ENCODE peak calls at places on chromosomes 6 and 20, in eight cellular contexts. One of them, this sample, is unnamed.

GRCh38 chr6:18595774-18596528 is 208.8 kb downstream of the RNF144B start:
- DNase-seq in nephron progenitor cell: peak; percentile 71
- DNase-seq in left ventricle myocardium superior: no peak
- DNase-seq in mesendoderm: peak; percentile 78
- DNase-seq in LoVo: peak; percentile 58
- DNase-seq in anterior cingulate cortex: peak; percentile 15
- DNase-seq in OCI-M1: peak; percentile 83
- DNase-seq in left ventricle myocardium inferior: no peak
- DNase-seq in this sample: peak; percentile 37

GRCh38 chr6:124679392-124679791 is 282.8 kb upstream of the RNF217 start:
- DNase-seq in LoVo: no peak
- DNase-seq in OCI-M1: no peak
- DNase-seq in mesendoderm: no peak
- DNase-seq in anterior cingulate cortex: no peak
- DNase-seq in nephron progenitor cell: no peak
- DNase-seq in left ventricle myocardium inferior: no peak
- DNase-seq in left ventricle myocardium superior: no peak
- DNase-seq in this sample: no peak

GRCh38 chr6:29909995-29910394 is 32.3 kb upstream of the HLA-A start:
- DNase-seq in left ventricle myocardium inferior: no peak
- DNase-seq in OCI-M1: no peak
- DNase-seq in mesendoderm: no peak
- DNase-seq in LoVo: no peak
- DNase-seq in anterior cingulate cortex: no peak
- DNase-seq in left ventricle myocardium superior: no peak
- DNase-seq in nephron progenitor cell: no peak
- DNase-seq in this sample: no peak

GRCh38 chr6:16540804-16541752 is 220.2 kb downstream of the ATXN1 start:
- DNase-seq in nephron progenitor cell: no peak
- DNase-seq in LoVo: no peak
- DNase-seq in OCI-M1: peak; percentile 14
- DNase-seq in left ventricle myocardium inferior: peak; percentile 20
- DNase-seq in anterior cingulate cortex: no peak
- DNase-seq in mesendoderm: peak; percentile 23
- DNase-seq in left ventricle myocardium superior: peak; percentile 41
- DNase-seq in this sample: no peak

GRCh38 chr6:38225766-38226165 is 406.2 kb downstream of the ZFAND3 start:
- DNase-seq in OCI-M1: no peak
- DNase-seq in anterior cingulate cortex: no peak
- DNase-seq in left ventricle myocardium inferior: no peak
- DNase-seq in nephron progenitor cell: no peak
- DNase-seq in mesendoderm: no peak
- DNase-seq in LoVo: no peak
- DNase-seq in left ventricle myocardium superior: no peak
- DNase-seq in this sample: no peak

GRCh38 chr20:17921774-17922173 is 46.8 kb downstream of the SNX5 start:
- DNase-seq in left ventricle myocardium inferior: no peak
- DNase-seq in nephron progenitor cell: no peak
- DNase-seq in mesendoderm: no peak
- DNase-seq in OCI-M1: peak; percentile 9
- DNase-seq in anterior cingulate cortex: no peak
- DNase-seq in left ventricle myocardium superior: no peak
- DNase-seq in LoVo: no peak
- DNase-seq in this sample: no peak

GRCh38 chr20:39049148-39049547 is 87.0 kb downstream of the DHX35 start:
- DNase-seq in mesendoderm: no peak
- DNase-seq in OCI-M1: no peak
- DNase-seq in left ventricle myocardium inferior: no peak
- DNase-seq in left ventricle myocardium superior: no peak
- DNase-seq in anterior cingulate cortex: no peak
- DNase-seq in LoVo: no peak
- DNase-seq in nephron progenitor cell: no peak
- DNase-seq in this sample: no peak

GRCh38 chr20:35462351-35462750 is 7.0 kb downstream of the CEP250 start:
- DNase-seq in nephron progenitor cell: no peak
- DNase-seq in left ventricle myocardium inferior: no peak
- DNase-seq in OCI-M1: peak; percentile 51
- DNase-seq in anterior cingulate cortex: no peak
- DNase-seq in left ventricle myocardium superior: no peak
- DNase-seq in mesendoderm: no peak
- DNase-seq in LoVo: no peak
- DNase-seq in this sample: no peak

GRCh38 chr6:38432479-38432878 is 207.2 kb downstream of the BTBD9 start:
- DNase-seq in left ventricle myocardium superior: no peak
- DNase-seq in left ventricle myocardium inferior: no peak
- DNase-seq in nephron progenitor cell: no peak
- DNase-seq in mesendoderm: peak; percentile 44
- DNase-seq in anterior cingulate cortex: no peak
- DNase-seq in LoVo: no peak
- DNase-seq in OCI-M1: no peak
- DNase-seq in this sample: no peak

GRCh38 chr20:33554914-33555420 is 65.1 kb downstream of the CBFA2T2 start:
- DNase-seq in left ventricle myocardium superior: no peak
- DNase-seq in OCI-M1: peak; percentile 94
- DNase-seq in nephron progenitor cell: no peak
- DNase-seq in left ventricle myocardium inferior: no peak
- DNase-seq in LoVo: peak; percentile 50
- DNase-seq in anterior cingulate cortex: no peak
- DNase-seq in mesendoderm: peak; percentile 48
- DNase-seq in this sample: peak; percentile 98

GRCh38 chr20:63241272-63241671 is 5.6 kb downstream of the BIRC7 start:
- DNase-seq in left ventricle myocardium inferior: no peak
- DNase-seq in mesendoderm: no peak
- DNase-seq in anterior cingulate cortex: no peak
- DNase-seq in nephron progenitor cell: no peak
- DNase-seq in OCI-M1: no peak
- DNase-seq in LoVo: no peak
- DNase-seq in left ventricle myocardium superior: no peak
- DNase-seq in this sample: no peak

GRCh38 chr6:23728707-23729106 is 397.3 kb upstream of the NRSN1 start:
- DNase-seq in OCI-M1: peak; percentile 90
- DNase-seq in left ventricle myocardium superior: no peak
- DNase-seq in LoVo: no peak
- DNase-seq in mesendoderm: peak; percentile 68
- DNase-seq in anterior cingulate cortex: no peak
- DNase-seq in left ventricle myocardium inferior: no peak
- DNase-seq in nephron progenitor cell: no peak
- DNase-seq in this sample: no peak

GRCh38 chr6:80637312-80637711 is 530.8 kb downstream of the BCKDHB start:
- DNase-seq in LoVo: no peak
- DNase-seq in OCI-M1: no peak
- DNase-seq in mesendoderm: no peak
- DNase-seq in left ventricle myocardium inferior: no peak
- DNase-seq in anterior cingulate cortex: no peak
- DNase-seq in nephron progenitor cell: no peak
- DNase-seq in left ventricle myocardium superior: no peak
- DNase-seq in this sample: no peak

GRCh38 chr20:59630526-59630925 is 26.2 kb downstream of the PHACTR3 start:
- DNase-seq in nephron progenitor cell: no peak
- DNase-seq in anterior cingulate cortex: no peak
- DNase-seq in LoVo: no peak
- DNase-seq in left ventricle myocardium inferior: no peak
- DNase-seq in mesendoderm: no peak
- DNase-seq in left ventricle myocardium superior: no peak
- DNase-seq in OCI-M1: no peak
- DNase-seq in this sample: no peak

GRCh38 chr20:57695012-57695411 is 14.8 kb downstream of the PMEPA1 start:
- DNase-seq in anterior cingulate cortex: no peak
- DNase-seq in nephron progenitor cell: no peak
- DNase-seq in left ventricle myocardium superior: no peak
- DNase-seq in OCI-M1: no peak
- DNase-seq in mesendoderm: no peak
- DNase-seq in left ventricle myocardium inferior: no peak
- DNase-seq in LoVo: peak; percentile 83
- DNase-seq in this sample: no peak

GRCh38 chr20:5001174-5002076 is at the start of gene SLC23A2:
- DNase-seq in LoVo: peak; percentile 41
- DNase-seq in OCI-M1: peak; percentile 41
- DNase-seq in mesendoderm: peak; percentile 31
- DNase-seq in anterior cingulate cortex: peak; percentile 30
- DNase-seq in left ventricle myocardium inferior: peak; percentile 57
- DNase-seq in left ventricle myocardium superior: peak; percentile 75
- DNase-seq in nephron progenitor cell: peak; percentile 61
- DNase-seq in this sample: no peak

GRCh38 chr20:7383218-7383617 is 557.0 kb downstream of the HAO1 start:
- DNase-seq in LoVo: no peak
- DNase-seq in nephron progenitor cell: no peak
- DNase-seq in mesendoderm: no peak
- DNase-seq in left ventricle myocardium superior: no peak
- DNase-seq in OCI-M1: no peak
- DNase-seq in left ventricle myocardium inferior: no peak
- DNase-seq in anterior cingulate cortex: no peak
- DNase-seq in this sample: no peak

GRCh38 chr6:90446164-90446563 is 140.7 kb downstream of the MAP3K7 start:
- DNase-seq in OCI-M1: no peak
- DNase-seq in nephron progenitor cell: no peak
- DNase-seq in anterior cingulate cortex: no peak
- DNase-seq in mesendoderm: no peak
- DNase-seq in left ventricle myocardium superior: no peak
- DNase-seq in left ventricle myocardium inferior: no peak
- DNase-seq in LoVo: no peak
- DNase-seq in this sample: no peak

GRCh38 chr6:18451756-18452155 is 64.6 kb downstream of the RNF144B start:
- DNase-seq in left ventricle myocardium inferior: no peak
- DNase-seq in left ventricle myocardium superior: no peak
- DNase-seq in mesendoderm: no peak
- DNase-seq in LoVo: no peak
- DNase-seq in anterior cingulate cortex: no peak
- DNase-seq in nephron progenitor cell: no peak
- DNase-seq in OCI-M1: no peak
- DNase-seq in this sample: no peak

GRCh38 chr6:49606696-49607390 is 29.8 kb downstream of the RHAG start:
- DNase-seq in nephron progenitor cell: peak; percentile 29
- DNase-seq in left ventricle myocardium inferior: no peak
- DNase-seq in OCI-M1: peak; percentile 92
- DNase-seq in LoVo: peak; percentile 81
- DNase-seq in mesendoderm: peak; percentile 70
- DNase-seq in left ventricle myocardium superior: no peak
- DNase-seq in anterior cingulate cortex: no peak
- DNase-seq in this sample: peak; percentile 38

GRCh38 chr20:62605996-62606395 is 36.3 kb upstream of the SLCO4A1 start:
- DNase-seq in OCI-M1: no peak
- DNase-seq in LoVo: no peak
- DNase-seq in left ventricle myocardium inferior: no peak
- DNase-seq in mesendoderm: no peak
- DNase-seq in nephron progenitor cell: no peak
- DNase-seq in anterior cingulate cortex: no peak
- DNase-seq in left ventricle myocardium superior: peak; percentile 23
- DNase-seq in this sample: no peak

GRCh38 chr6:157229733-157230132 is 93.6 kb downstream of the TMEM242 start:
- DNase-seq in nephron progenitor cell: no peak
- DNase-seq in anterior cingulate cortex: no peak
- DNase-seq in left ventricle myocardium inferior: no peak
- DNase-seq in LoVo: no peak
- DNase-seq in OCI-M1: no peak
- DNase-seq in mesendoderm: no peak
- DNase-seq in left ventricle myocardium superior: no peak
- DNase-seq in this sample: no peak

GRCh38 chr20:19205999-19206398 is 6.4 kb upstream of the SLC24A3 start:
- DNase-seq in mesendoderm: peak; percentile 70
- DNase-seq in nephron progenitor cell: peak; percentile 90
- DNase-seq in left ventricle myocardium superior: peak; percentile 86
- DNase-seq in OCI-M1: peak; percentile 85
- DNase-seq in left ventricle myocardium inferior: peak; percentile 72
- DNase-seq in LoVo: peak; percentile 43
- DNase-seq in anterior cingulate cortex: no peak
- DNase-seq in this sample: peak; percentile 10

GRCh38 chr6:12844284-12845223 is 128.0 kb downstream of the PHACTR1 start:
- DNase-seq in left ventricle myocardium inferior: no peak
- DNase-seq in left ventricle myocardium superior: no peak
- DNase-seq in LoVo: peak; percentile 16
- DNase-seq in mesendoderm: peak; percentile 59
- DNase-seq in OCI-M1: peak; percentile 37
- DNase-seq in nephron progenitor cell: no peak
- DNase-seq in anterior cingulate cortex: no peak
- DNase-seq in this sample: no peak

GRCh38 chr6:158622545-158623190 is 21.9 kb downstream of the DYNLT1 start:
- DNase-seq in LoVo: no peak
- DNase-seq in mesendoderm: no peak
- DNase-seq in OCI-M1: no peak
- DNase-seq in nephron progenitor cell: no peak
- DNase-seq in left ventricle myocardium inferior: no peak
- DNase-seq in anterior cingulate cortex: no peak
- DNase-seq in left ventricle myocardium superior: no peak
- DNase-seq in this sample: no peak

GRCh38 chr6:158595223-158595622 is 35.3 kb downstream of the TMEM181 start:
- DNase-seq in left ventricle myocardium inferior: no peak
- DNase-seq in mesendoderm: no peak
- DNase-seq in OCI-M1: no peak
- DNase-seq in LoVo: no peak
- DNase-seq in left ventricle myocardium superior: no peak
- DNase-seq in nephron progenitor cell: no peak
- DNase-seq in anterior cingulate cortex: no peak
- DNase-seq in this sample: no peak

GRCh38 chr6:20691185-20691584 is 156.9 kb downstream of the CDKAL1 start:
- DNase-seq in left ventricle myocardium superior: no peak
- DNase-seq in LoVo: no peak
- DNase-seq in anterior cingulate cortex: no peak
- DNase-seq in OCI-M1: no peak
- DNase-seq in left ventricle myocardium inferior: no peak
- DNase-seq in mesendoderm: no peak
- DNase-seq in nephron progenitor cell: no peak
- DNase-seq in this sample: peak; percentile 97

GRCh38 chr20:8132015-8132631 is at the start of gene PLCB1:
- DNase-seq in LoVo: no peak
- DNase-seq in mesendoderm: peak; percentile 87
- DNase-seq in OCI-M1: peak; percentile 32
- DNase-seq in anterior cingulate cortex: peak; percentile 75
- DNase-seq in nephron progenitor cell: peak; percentile 90
- DNase-seq in left ventricle myocardium superior: peak; percentile 91
- DNase-seq in left ventricle myocardium inferior: peak; percentile 86
- DNase-seq in this sample: peak; percentile 80

GRCh38 chr6:148952147-148953041 is 205.6 kb downstream of the UST start:
- DNase-seq in left ventricle myocardium inferior: no peak
- DNase-seq in LoVo: no peak
- DNase-seq in left ventricle myocardium superior: no peak
- DNase-seq in OCI-M1: no peak
- DNase-seq in anterior cingulate cortex: no peak
- DNase-seq in mesendoderm: no peak
- DNase-seq in nephron progenitor cell: no peak
- DNase-seq in this sample: no peak

GRCh38 chr6:34248727-34249468 is at the start of gene SMIM29:
- DNase-seq in anterior cingulate cortex: peak; percentile 97
- DNase-seq in mesendoderm: peak; percentile 97
- DNase-seq in left ventricle myocardium inferior: peak; percentile 97
- DNase-seq in OCI-M1: peak; percentile 98
- DNase-seq in left ventricle myocardium superior: peak; percentile 98
- DNase-seq in nephron progenitor cell: peak; percentile 98
- DNase-seq in LoVo: peak; percentile 96
- DNase-seq in this sample: peak; percentile 84

GRCh38 chr6:490251-491037 is 98.9 kb downstream of the IRF4 start:
- DNase-seq in anterior cingulate cortex: no peak
- DNase-seq in LoVo: no peak
- DNase-seq in mesendoderm: no peak
- DNase-seq in left ventricle myocardium superior: no peak
- DNase-seq in OCI-M1: peak; percentile 61
- DNase-seq in left ventricle myocardium inferior: no peak
- DNase-seq in nephron progenitor cell: no peak
- DNase-seq in this sample: no peak

GRCh38 chr20:58682656-58683055 is 9.9 kb upstream of the NPEPL1 start:
- DNase-seq in mesendoderm: no peak
- DNase-seq in anterior cingulate cortex: no peak
- DNase-seq in nephron progenitor cell: no peak
- DNase-seq in left ventricle myocardium inferior: no peak
- DNase-seq in left ventricle myocardium superior: no peak
- DNase-seq in LoVo: no peak
- DNase-seq in OCI-M1: no peak
- DNase-seq in this sample: no peak

GRCh38 chr20:37336369-37337207 is 9.4 kb upstream of the SRC start:
- DNase-seq in anterior cingulate cortex: peak; percentile 11
- DNase-seq in mesendoderm: no peak
- DNase-seq in LoVo: no peak
- DNase-seq in nephron progenitor cell: peak; percentile 75
- DNase-seq in left ventricle myocardium superior: peak; percentile 71
- DNase-seq in left ventricle myocardium inferior: peak; percentile 70
- DNase-seq in OCI-M1: peak; percentile 84
- DNase-seq in this sample: no peak

GRCh38 chr20:25457886-25458680 is 50.6 kb downstream of the GINS1 start:
- DNase-seq in anterior cingulate cortex: no peak
- DNase-seq in mesendoderm: no peak
- DNase-seq in left ventricle myocardium superior: no peak
- DNase-seq in nephron progenitor cell: no peak
- DNase-seq in OCI-M1: no peak
- DNase-seq in LoVo: no peak
- DNase-seq in left ventricle myocardium inferior: no peak
- DNase-seq in this sample: no peak